ENCODE peak calls at places on chromosomes 4 and X, in seven cellular contexts. A, D, I, V, X, P and O are unnamed samples.

GRCh38 chr4:76197971-76198410 is 15.6 kb downstream of the SCARB2 start:
- DNase-seq in A (no peak), D (peak; percentile 69), V (peak; percentile 62), P (no peak), X (no peak), I (peak; percentile 63), O (peak; percentile 48)

GRCh38 chrX:31139966-31140365 is 68.1 kb upstream of the FTHL17 start:
- DNase-seq in D (no peak), X (no peak), P (no peak), A (no peak), V (no peak), I (no peak), O (no peak)

GRCh38 chr4:158410272-158410671 is 111.4 kb upstream of the RXFP1 start:
- DNase-seq in V (no peak), X (no peak), I (no peak), D (no peak), P (no peak), A (no peak), O (no peak)

GRCh38 chr4:110586137-110586850 is 36.6 kb downstream of the PITX2 start:
- DNase-seq in D (no peak), I (no peak), A (no peak), X (peak; percentile 23), V (peak; percentile 54), P (peak; percentile 41), O (no peak)

GRCh38 chr4:76821661-76822060 is 76.3 kb downstream of the SOWAHB start:
- DNase-seq in V (no peak), A (no peak), P (no peak), X (no peak), I (no peak), D (no peak), O (no peak)

GRCh38 chr4:168844261-168845039 is 165.6 kb downstream of the CBR4 start:
- DNase-seq in I (no peak), X (no peak), A (no peak), V (no peak), P (no peak), D (no peak), O (no peak)

GRCh38 chrX:94252204-94252603 is 578.2 kb downstream of the FAM133A start:
- DNase-seq in V (no peak), D (no peak), I (no peak), A (no peak), P (no peak), X (no peak), O (no peak)

GRCh38 chr4:77169496-77169895 is 12.5 kb downstream of the CCNG2 start:
- DNase-seq in I (no peak), D (no peak), P (no peak), X (no peak), V (peak; percentile 52), A (no peak), O (no peak)

GRCh38 chrX:1264556-1264955 is 4.1 kb upstream of the CSF2RA start:
- DNase-seq in P (no peak), V (no peak), D (no peak), I (no peak), X (no peak), A (no peak), O (no peak)

GRCh38 chr4:112766422-112766821 is 129.5 kb downstream of the LARP7 start:
- DNase-seq in D (peak; percentile 49), V (peak; percentile 49), P (peak; percentile 37), X (peak; percentile 13), A (no peak), I (no peak), O (no peak)

GRCh38 chr4:139266583-139267257 is 13.3 kb downstream of the MGARP start:
- DNase-seq in I (peak; percentile 74), A (peak; percentile 30), D (peak; percentile 45), V (peak; percentile 79), X (peak; percentile 62), P (peak; percentile 89), O (no peak)

GRCh38 chr4:141686146-141686775 is 49.9 kb downstream of the IL15 start:
- DNase-seq in D (no peak), I (no peak), V (no peak), P (no peak), A (no peak), X (no peak), O (no peak)

GRCh38 chr4:1842993-1843448 is 12.9 kb downstream of the LETM1 start:
- DNase-seq in A (no peak), P (no peak), D (no peak), I (no peak), X (no peak), V (no peak), O (no peak)

GRCh38 chr4:1841201-1841885 is 14.6 kb downstream of the LETM1 start:
- DNase-seq in I (no peak), X (no peak), D (no peak), A (no peak), V (no peak), P (no peak), O (no peak)

GRCh38 chr4:1841886-1842210 is 14.1 kb downstream of the LETM1 start:
- DNase-seq in D (no peak), A (no peak), P (no peak), X (no peak), I (no peak), V (no peak), O (no peak)

GRCh38 chr4:1843852-1844251 is 12.1 kb downstream of the LETM1 start:
- DNase-seq in P (no peak), V (no peak), D (no peak), X (peak; percentile 42), I (no peak), A (no peak), O (no peak)

DNA sequence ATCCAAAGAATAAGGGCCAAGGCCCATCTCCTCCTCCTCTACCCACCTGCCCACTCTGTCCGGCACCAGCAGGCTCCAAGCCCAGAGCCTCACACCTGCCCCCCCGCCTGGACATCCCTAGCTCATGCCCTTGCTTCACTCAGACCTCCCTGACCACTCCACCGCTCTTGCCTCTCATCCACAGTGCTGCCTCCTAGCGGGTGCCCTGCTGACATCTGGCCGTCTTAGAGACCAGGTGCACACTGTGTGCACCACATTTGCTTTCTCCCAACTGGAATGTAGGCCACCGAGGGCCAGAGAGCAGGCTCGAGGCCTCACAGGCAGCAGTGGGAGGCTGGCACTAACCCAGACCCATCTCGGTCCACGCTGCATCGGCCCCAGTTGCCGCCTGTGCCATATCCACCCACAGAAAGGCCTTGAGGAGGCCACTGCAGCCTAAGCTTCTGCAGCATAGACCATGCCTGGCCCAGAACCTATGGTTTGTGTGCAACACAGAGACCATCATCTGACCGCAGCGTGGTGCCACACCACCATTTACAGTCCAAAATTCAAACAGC is 13.5 kb downstream of the LETM1 start:
- DNase-seq in A (no peak), V (no peak), X (no peak), I (no peak), P (no peak), D (peak; percentile 33), O (no peak)
- TF ChIP-seq CTCF in A (no peak), V (no peak), X (no peak), I (no peak), P (no peak), D (no peak), O (no peak)

GRCh38 chr4:82268050-82268825 is 105.6 kb downstream of the HNRNPD start:
- DNase-seq in P (peak; percentile 58), X (peak; percentile 74), I (peak; percentile 63), A (peak; percentile 24), V (peak; percentile 81), D (peak; percentile 50), O (no peak)

GRCh38 chr4:82266345-82266744 is 107.4 kb downstream of the HNRNPD start:
- DNase-seq in I (no peak), X (no peak), P (no peak), A (no peak), V (no peak), D (no peak), O (no peak)

DNA sequence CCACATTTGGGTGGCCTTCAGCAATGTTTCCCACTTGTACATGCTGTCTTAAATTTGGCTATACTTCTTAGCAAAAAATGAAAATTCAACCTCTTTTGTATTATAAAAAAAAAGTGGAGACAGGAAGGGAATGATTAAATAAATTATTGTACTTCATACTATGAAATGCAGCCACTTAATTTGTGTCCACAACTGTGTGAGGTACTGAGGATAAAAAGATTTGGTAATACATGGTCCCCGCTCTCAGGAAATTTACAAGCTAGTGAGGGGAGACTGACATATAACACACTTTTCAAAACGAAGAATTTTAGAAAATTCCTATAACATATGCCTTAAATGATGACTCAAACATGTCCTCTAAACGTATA is 105.0 kb downstream of the HNRNPD start:
- DNase-seq in V (no peak), A (no peak), P (no peak), D (no peak), X (no peak), I (no peak), O (no peak)
- TF ChIP-seq CTCF in V (no peak), A (peak; percentile 58), P (no peak), D (no peak), X (no peak), I (no peak), O (no peak)

GRCh38 chrX:136162827-136163427 is 15.6 kb downstream of the FHL1 start:
- DNase-seq in A (peak; percentile 25), V (peak; percentile 55), I (peak; percentile 61), D (peak; percentile 67), P (peak; percentile 28), X (peak; percentile 23), O (no peak)
- TF ChIP-seq CTCF in A (peak; percentile 55), V (peak; percentile 45), I (no peak), D (no peak), P (peak; percentile 56), X (peak; percentile 76), O (no peak)

GRCh38 chrX:70995338-70995737 is 64.4 kb upstream of the SLC7A3 start:
- DNase-seq in A (no peak), I (no peak), V (no peak), P (no peak), D (no peak), X (no peak), O (no peak)

GRCh38 chrX:71000139-71000538 is 68.0 kb downstream of the SNX12 start:
- DNase-seq in D (no peak), V (no peak), A (no peak), I (no peak), X (no peak), P (no peak), O (no peak)

GRCh38 chrX:70998402-70999027 is 67.6 kb upstream of the SLC7A3 start:
- DNase-seq in A (no peak), I (peak; percentile 37), V (peak; percentile 58), X (peak; percentile 51), D (no peak), P (no peak), O (no peak)
- TF ChIP-seq CTCF in A (no peak), I (no peak), V (peak; percentile 51), X (peak; percentile 49), D (no peak), P (no peak), O (no peak)

DNA sequence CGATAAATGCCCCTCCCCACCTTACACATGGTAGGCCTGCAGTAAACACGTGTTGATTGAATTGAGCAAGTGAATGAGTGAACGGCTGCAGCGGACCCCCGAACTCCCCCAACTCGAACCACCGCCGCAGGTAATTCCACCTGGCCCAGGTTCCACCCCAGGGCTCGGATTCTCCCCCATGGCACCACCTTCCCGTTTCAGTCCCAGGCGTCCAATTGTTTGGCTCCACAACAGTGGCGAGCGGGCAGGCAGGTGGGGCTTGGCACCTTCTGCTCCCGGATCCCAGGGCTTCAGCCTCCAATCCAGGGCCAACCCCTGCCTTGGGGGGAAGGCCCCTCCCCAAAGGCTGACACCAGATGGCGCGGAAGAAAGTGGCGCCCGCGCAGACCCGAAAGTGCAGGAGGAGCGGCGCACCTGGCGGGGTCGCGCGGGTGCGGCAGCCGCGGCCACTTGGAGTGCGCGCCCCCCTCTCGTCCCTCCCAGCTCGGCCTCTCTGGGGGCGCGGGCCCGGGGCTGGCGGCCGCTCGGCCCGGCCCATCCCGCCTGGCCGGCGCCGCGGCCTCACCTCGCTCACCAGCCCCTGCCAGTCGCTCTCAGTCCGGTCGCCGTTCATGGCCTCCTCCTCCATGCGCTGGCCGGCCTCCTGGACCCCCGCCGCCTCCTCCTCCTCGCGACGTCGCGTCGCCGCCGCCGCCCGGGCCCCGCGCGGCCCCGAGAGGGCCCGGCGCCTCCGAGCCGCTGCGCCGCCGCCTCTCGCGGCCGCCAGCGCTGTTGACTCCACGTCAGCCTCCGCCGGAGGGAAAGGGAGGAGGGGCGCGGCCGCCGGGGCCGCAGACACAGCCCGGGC is at the start of gene CCDC149:
- DNase-seq in X (peak; percentile 83), A (no peak), D (peak; percentile 75), I (peak; percentile 75), P (peak; percentile 36), V (peak; percentile 87), O (peak; percentile 42)
- TF ChIP-seq CTCF in X (no peak), A (no peak), D (no peak), I (no peak), P (no peak), V (peak; percentile 9), O (no peak)